ENCODE peak calls at places on chromosomes 13 and 19, in five cellular contexts. M is H1, G is GM12891, Z is GM12878, C is HepG2. O is an unnamed sample.

GRCh38 chr19:46839752-46840151 is 10.9 kb downstream of the AP2S1 start:
- DNase-seq in M (no peak), G (no peak), Z (no peak), C (no peak), O (no peak)

GRCh38 chr19:28596561-28597071 is 616.3 kb downstream of the UQCRFS1 start:
- DNase-seq in Z (no peak), C (no peak), M (no peak), G (no peak), O (no peak)

GRCh38 chr19:10009269-10009665 is 1.0 kb downstream of the COL5A3 start:
- DNase-seq in C (no peak), G (no peak), M (peak), Z (no peak), O (no peak)

GRCh38 chr13:42123600-42123999 is 75.2 kb downstream of the DGKH start:
- DNase-seq in Z (no peak), C (no peak), M (no peak), G (no peak), O (no peak)

GRCh38 chr13:49419292-49419691 is 24.6 kb downstream of the CAB39L start:
- DNase-seq in G (no peak), Z (no peak), C (peak), M (no peak), O (no peak)

GRCh38 chr19:12042893-12043292 is 7.4 kb upstream of the ZNF433 start:
- DNase-seq in G (no peak), C (peak), M (no peak), Z (no peak), O (no peak)

GRCh38 chr19:41876847-41877489 is at the start of gene CD79A:
- DNase-seq in G (no peak), Z (peak), M (peak), C (no peak), O (peak)

GRCh38 chr13:25848822-25849740 is 202.7 kb downstream of the SHISA2 start:
- DNase-seq in C (no peak), M (no peak), G (no peak), Z (no peak), O (no peak)

GRCh38 chr13:64471916-64472315 is 2758.2 kb downstream of the PCDH9 start:
- DNase-seq in G (no peak), Z (no peak), M (no peak), C (peak), O (no peak)

GRCh38 chr19:55172741-55173140 is 6.3 kb upstream of the DNAAF3 start:
- DNase-seq in C (no peak), G (no peak), Z (no peak), M (no peak), O (no peak)

GRCh38 chr13:44365899-44366298 is 7.7 kb upstream of the SERP2 start:
- DNase-seq in Z (no peak), C (peak), G (no peak), M (no peak), O (no peak)

GRCh38 chr19:38849746-38850230 is at the start of gene HNRNPL:
- DNase-seq in C (no peak), M (peak), G (peak), Z (no peak), O (peak)

DNA sequence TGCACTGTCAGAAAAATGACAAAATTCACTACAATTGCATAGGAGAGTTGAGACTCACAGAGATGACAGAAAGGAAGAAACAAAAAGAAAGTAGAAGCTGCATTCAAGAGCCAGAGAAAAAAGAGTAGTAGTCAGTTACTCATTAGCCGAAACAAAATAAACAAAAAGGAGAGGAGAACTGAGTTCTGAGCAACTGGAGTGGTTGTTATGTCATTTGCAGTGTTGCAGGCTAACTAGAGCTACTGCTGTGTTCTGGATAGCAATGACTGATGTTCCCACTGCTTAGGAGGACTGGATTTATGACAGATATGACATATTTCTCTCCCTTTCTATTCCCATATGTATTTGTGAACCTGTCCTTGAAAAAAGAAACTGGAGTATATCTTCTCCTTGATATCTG is 482.6 kb downstream of the RFC3 start:
- DNase-seq in G (no peak), C (peak), Z (no peak), M (no peak), O (no peak)
- TF ChIP-seq POLR2AphosphoS5 in G (no peak), C (no peak), Z (no peak), M (no peak), O (no peak)

GRCh38 chr19:49530708-49531107 is 2.9 kb downstream of the RCN3 start:
- DNase-seq in C (no peak), Z (no peak), G (no peak), M (no peak), O (no peak)

GRCh38 chr19:49534632-49535385 is 7.0 kb downstream of the RCN3 start:
- DNase-seq in Z (no peak), M (no peak), G (no peak), C (no peak), O (no peak)

GRCh38 chr19:49538643-49539042 is 10.8 kb downstream of the RCN3 start:
- DNase-seq in G (no peak), Z (no peak), C (no peak), M (no peak), O (no peak)

GRCh38 chr19:49536921-49537462 is 9.2 kb downstream of the RCN3 start:
- DNase-seq in M (no peak), G (no peak), C (no peak), Z (no peak), O (no peak)

DNA sequence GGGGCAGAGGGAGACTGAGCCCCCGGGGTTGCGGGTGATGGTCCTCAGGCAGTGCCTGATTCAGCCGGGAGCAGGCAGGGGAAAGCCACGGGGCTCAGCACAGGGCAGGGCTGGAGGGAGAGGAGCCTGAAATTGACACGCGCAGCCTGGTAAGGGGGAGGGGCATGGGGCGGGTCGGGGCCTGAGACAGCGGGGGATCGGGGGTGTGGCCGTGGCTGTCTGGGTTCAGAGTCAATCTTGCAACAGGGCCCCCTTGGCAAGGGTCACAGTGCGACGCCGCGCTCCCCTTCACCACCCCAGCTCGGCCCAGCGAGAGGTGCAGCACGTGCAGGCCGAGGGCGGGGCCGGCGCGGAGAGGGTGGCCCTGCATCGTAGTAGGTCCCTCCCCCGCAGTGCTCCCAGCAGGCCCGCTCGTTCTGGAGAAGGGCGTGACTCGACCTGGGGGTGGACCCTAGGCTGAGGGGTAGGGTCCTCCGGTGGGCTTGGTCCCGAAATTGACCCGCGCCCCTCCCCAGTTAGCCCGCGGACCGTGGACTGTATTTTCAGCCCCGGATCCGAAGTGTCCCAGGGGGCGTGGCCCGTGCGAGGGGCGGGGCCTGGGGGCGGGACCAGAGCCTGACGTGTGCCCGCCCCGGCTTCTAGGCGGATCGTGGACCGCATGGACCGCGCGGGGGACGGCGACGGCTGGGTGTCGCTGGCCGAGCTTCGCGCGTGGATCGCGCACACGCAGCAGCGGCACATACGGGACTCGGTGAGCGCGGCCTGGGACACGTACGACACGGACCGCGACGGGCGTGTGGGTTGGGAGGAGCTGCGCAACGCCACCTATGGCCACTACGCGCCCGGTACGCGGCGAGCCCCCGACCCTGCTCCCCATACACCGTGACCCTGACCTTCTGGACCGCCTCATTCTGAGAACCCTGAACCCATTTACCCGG is 6.0 kb downstream of the RCN3 start:
- DNase-seq in M (peak), G (peak), Z (peak), C (no peak), O (peak)
- TF ChIP-seq POLR2A in M (no peak), G (no peak), Z (no peak), C (no peak), O (no peak)

GRCh38 chr13:101763191-101763590 is 310.7 kb downstream of the ITGBL1 start:
- DNase-seq in M (no peak), Z (no peak), G (no peak), C (no peak), O (no peak)
- TF ChIP-seq TAF1 in M (no peak), Z (no peak), G (no peak), C (no peak), O (no peak)

GRCh38 chr19:15252398-15253018 is 20.3 kb upstream of the EPHX3 start:
- DNase-seq in M (peak), G (no peak), C (no peak), Z (no peak), O (no peak)
- TF ChIP-seq POLR2AphosphoS5 in M (no peak), G (no peak), C (no peak), Z (no peak), O (no peak)

GRCh38 chr19:45506246-45506990 is 861 bp upstream of the VASP start:
- DNase-seq in G (peak), M (peak), C (peak), Z (peak), O (peak)
- TF ChIP-seq POLR2A in G (peak), M (peak), C (peak), Z (peak), O (peak)

GRCh38 chr13:20130012-20130411 is 30.8 kb downstream of the GJA3 start:
- DNase-seq in G (no peak), M (no peak), Z (no peak), C (no peak), O (no peak)

GRCh38 chr13:20129076-20129475 is 31.8 kb downstream of the GJA3 start:
- DNase-seq in C (no peak), M (no peak), Z (no peak), G (no peak), O (no peak)

GRCh38 chr13:20127563-20128458 is 33.0 kb downstream of the GJA3 start:
- DNase-seq in G (no peak), C (peak), M (peak), Z (no peak), O (peak)

GRCh38 chr13:20127263-20127562 is 33.6 kb downstream of the GJA3 start:
- DNase-seq in G (no peak), M (no peak), Z (no peak), C (peak), O (no peak)

DNA sequence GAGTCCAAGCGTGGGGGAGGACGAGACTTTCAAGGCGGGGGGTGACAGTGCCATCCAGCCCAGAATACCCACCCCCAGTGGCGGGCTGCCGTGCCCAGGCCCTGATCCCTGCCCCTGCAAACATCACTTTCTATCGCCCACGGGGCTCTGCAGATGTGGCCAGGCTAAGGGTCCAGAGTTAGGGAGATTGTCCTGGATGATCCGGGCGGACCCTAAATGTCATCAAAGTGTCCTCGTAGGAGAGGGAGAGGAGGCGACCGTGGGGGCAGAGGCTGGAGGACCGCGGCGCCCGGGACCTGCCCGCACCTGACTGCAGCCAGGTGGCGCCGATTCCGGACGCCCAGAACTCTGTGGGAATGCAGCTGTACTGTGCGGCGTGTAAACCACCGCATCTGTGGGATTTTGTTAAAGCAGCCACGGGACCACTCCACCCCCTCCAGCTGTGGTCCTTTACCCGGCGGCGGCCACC is 32.4 kb downstream of the GJA3 start:
- DNase-seq in Z (no peak), M (no peak), G (no peak), C (peak), O (no peak)
- TF ChIP-seq TAF1 in Z (no peak), M (no peak), G (no peak), C (no peak), O (no peak)

GRCh38 chr19:57293719-57294118 is 13.4 kb downstream of the ZNF460 start:
- DNase-seq in Z (no peak), G (no peak), C (no peak), M (no peak), O (no peak)
- TF ChIP-seq POLR2AphosphoS5 in Z (no peak), G (no peak), C (no peak), M (no peak), O (no peak)

DNA sequence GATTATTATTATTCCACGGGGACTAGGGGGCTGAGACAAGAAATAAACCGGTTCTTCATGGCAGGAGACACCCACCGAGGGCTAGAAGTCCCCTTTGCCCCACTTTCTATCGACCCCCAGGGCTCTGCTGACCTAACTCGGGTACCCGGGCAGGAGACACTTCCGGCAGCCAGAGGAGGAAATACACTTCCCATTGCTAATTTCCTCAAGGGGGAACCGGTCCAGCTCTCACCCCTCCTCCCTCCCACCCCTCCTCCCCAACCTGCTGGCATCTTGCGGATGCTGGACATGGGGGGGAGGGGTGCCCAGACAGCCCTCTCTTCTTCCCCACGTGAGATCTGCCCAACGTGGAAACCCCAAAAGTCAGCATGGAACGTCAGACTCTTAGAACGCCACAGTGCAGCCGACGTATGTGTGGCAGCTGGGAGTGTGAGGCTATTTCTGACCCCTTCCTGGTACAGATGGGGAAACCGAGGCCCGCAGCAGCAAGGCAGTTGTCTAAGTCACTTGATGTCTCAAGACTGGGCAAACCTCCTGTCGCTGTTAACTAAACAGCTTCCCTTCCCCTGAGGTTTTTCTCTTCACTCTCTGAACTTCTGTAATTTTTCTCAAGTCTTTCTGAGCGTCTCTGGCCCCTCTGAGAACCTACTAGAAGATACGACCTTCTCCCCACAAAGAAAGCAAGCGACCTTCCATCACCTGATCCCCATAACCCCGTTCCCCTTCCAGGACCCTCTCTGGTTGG is 3.6 kb downstream of the GPR4 start:
- DNase-seq in M (no peak), C (no peak), G (no peak), Z (no peak), O (no peak)
- TF ChIP-seq POLR2A in M (no peak), C (no peak), G (no peak), Z (no peak), O (no peak)

O was measured in GM12892.